ENCODE peak calls at places on chromosome 9, in eight cellular contexts. B is esophagus squamous epithelium; F is kidney; Z is AG09319; R is colonic mucosa; O is activated CD8-positive, alpha-beta T cell treated with anti-CD3 and anti-CD28 coated beads for 36 hours; T is mesothelial cell of epicardium; H is neural crest cell. L is an unnamed sample.

GRCh38 chr9:93240891-93241334 is 57.0 kb downstream of the WNK2 start:
- DNase-seq in F (no peak), O (no peak), H (no peak), T (no peak), B (no peak), R (no peak), Z (no peak), L (no peak)

GRCh38 chr9:122329592-122329991 is 41.2 kb upstream of the PTGS1 start:
- DNase-seq in Z (no peak), F (no peak), O (no peak), T (no peak), B (no peak), H (no peak), R (no peak), L (no peak)

GRCh38 chr9:91302831-91303230 is 58.9 kb downstream of the AUH start:
- DNase-seq in R (no peak), Z (peak), B (no peak), O (no peak), T (no peak), H (no peak), F (no peak), L (no peak)

GRCh38 chr9:37975639-37976038 is 71.7 kb upstream of the SLC25A51 start:
- DNase-seq in R (no peak), O (no peak), H (no peak), F (no peak), T (no peak), B (no peak), Z (no peak), L (peak)

GRCh38 chr9:123710299-123710698 is 219.6 kb downstream of the DENND1A start:
- DNase-seq in H (no peak), O (no peak), B (no peak), T (no peak), F (no peak), Z (peak), R (no peak), L (no peak)

GRCh38 chr9:20658677-20659473 is 25.2 kb upstream of the FOCAD start:
- DNase-seq in T (no peak), H (no peak), B (no peak), Z (no peak), O (peak), R (peak), F (no peak), L (no peak)

GRCh38 chr9:90870646-90871326 is 69.2 kb downstream of the SYK start:
- DNase-seq in B (no peak), F (no peak), H (peak), T (no peak), R (peak), O (peak), Z (peak), L (no peak)

GRCh38 chr9:114434878-114435311 is 47.1 kb upstream of the AKNA start:
- DNase-seq in F (no peak), H (no peak), B (no peak), O (no peak), R (no peak), Z (no peak), T (no peak), L (no peak)

GRCh38 chr9:93522736-93523135 is 53.6 kb upstream of the PHF2 start:
- DNase-seq in T (no peak), O (no peak), R (no peak), F (no peak), B (no peak), H (no peak), Z (no peak), L (no peak)

GRCh38 chr9:127971357-127972315 is 9.2 kb downstream of the EEIG1 start:
- DNase-seq in O (peak), H (no peak), T (no peak), R (peak), Z (no peak), B (no peak), F (no peak), L (no peak)

GRCh38 chr9:76321185-76321828 is 72.9 kb downstream of the RFK start:
- DNase-seq in T (no peak), O (no peak), R (no peak), Z (no peak), F (no peak), B (no peak), H (no peak), L (no peak)

GRCh38 chr9:20948703-20949102 is 82.7 kb downstream of the HACD4 start:
- DNase-seq in T (no peak), H (no peak), B (no peak), Z (no peak), F (no peak), R (no peak), O (no peak), L (no peak)

GRCh38 chr9:136117291-136118060 is 1.2 kb downstream of the TMEM250 start:
- DNase-seq in O (peak), B (no peak), T (no peak), H (no peak), F (no peak), Z (no peak), R (peak), L (no peak)

GRCh38 chr9:33443504-33444154 is 3.8 kb downstream of the AQP3 start:
- DNase-seq in R (no peak), T (no peak), O (no peak), H (no peak), F (no peak), Z (no peak), B (no peak), L (no peak)

GRCh38 chr9:94623253-94623652 is 16.1 kb downstream of the FBP1 start:
- DNase-seq in O (peak), H (peak), F (no peak), T (no peak), B (no peak), Z (no peak), R (peak), L (no peak)
- TF ChIP-seq CTCF in O (peak), H (peak), F (no peak), T (no peak), B (no peak), Z (peak), R (peak), L (peak)

GRCh38 chr9:96222132-96222531 is 79.8 kb downstream of the HSD17B3 start:
- DNase-seq in Z (no peak), T (no peak), H (no peak), F (no peak), R (no peak), B (no peak), O (no peak), L (no peak)
- TF ChIP-seq CTCF in Z (peak), T (peak), H (peak), F (peak), R (no peak), B (peak), O (peak), L (peak)

GRCh38 chr9:130327070-130327780 is 61.7 kb downstream of the HMCN2 start:
- DNase-seq in B (no peak), T (no peak), F (no peak), Z (no peak), H (no peak), R (no peak), O (peak), L (no peak)
- TF ChIP-seq CTCF in B (peak), T (no peak), F (no peak), Z (peak), H (peak), R (peak), O (peak), L (peak)

GRCh38 chr9:17531642-17532254 is 47.1 kb upstream of the SH3GL2 start:
- DNase-seq in T (no peak), Z (peak), O (peak), H (peak), B (no peak), F (no peak), R (peak), L (no peak)
- TF ChIP-seq CTCF in T (peak), Z (peak), O (peak), H (peak), B (peak), F (peak), R (peak), L (peak)

GRCh38 chr9:89592963-89593775 is 11.6 kb upstream of the GADD45G start:
- DNase-seq in Z (peak), T (no peak), O (no peak), H (peak), F (no peak), R (no peak), B (no peak), L (no peak)
- TF ChIP-seq CTCF in Z (peak), T (no peak), O (no peak), H (peak), F (no peak), R (no peak), B (no peak), L (peak)

GRCh38 chr9:126317513-126317912 is 9.1 kb upstream of the MVB12B start:
- DNase-seq in T (no peak), Z (no peak), R (peak), H (no peak), O (peak), F (no peak), B (no peak), L (no peak)
- TF ChIP-seq CTCF in T (no peak), Z (peak), R (peak), H (no peak), O (peak), F (peak), B (peak), L (peak)

GRCh38 chr9:4553951-4554381 is 63.7 kb downstream of the SLC1A1 start:
- DNase-seq in F (no peak), H (no peak), B (no peak), O (no peak), T (no peak), R (no peak), Z (peak), L (no peak)

GRCh38 chr9:4547016-4547415 is 56.7 kb downstream of the SLC1A1 start:
- DNase-seq in T (no peak), Z (no peak), H (no peak), O (no peak), B (no peak), F (no peak), R (no peak), L (no peak)

GRCh38 chr9:4549751-4550295 is 59.6 kb downstream of the SLC1A1 start:
- DNase-seq in O (no peak), B (no peak), R (no peak), Z (no peak), H (no peak), F (no peak), T (no peak), L (no peak)

GRCh38 chr9:4550777-4551476 is 60.7 kb downstream of the SLC1A1 start:
- DNase-seq in O (no peak), Z (no peak), R (no peak), H (no peak), T (no peak), B (no peak), F (no peak), L (no peak)

DNA sequence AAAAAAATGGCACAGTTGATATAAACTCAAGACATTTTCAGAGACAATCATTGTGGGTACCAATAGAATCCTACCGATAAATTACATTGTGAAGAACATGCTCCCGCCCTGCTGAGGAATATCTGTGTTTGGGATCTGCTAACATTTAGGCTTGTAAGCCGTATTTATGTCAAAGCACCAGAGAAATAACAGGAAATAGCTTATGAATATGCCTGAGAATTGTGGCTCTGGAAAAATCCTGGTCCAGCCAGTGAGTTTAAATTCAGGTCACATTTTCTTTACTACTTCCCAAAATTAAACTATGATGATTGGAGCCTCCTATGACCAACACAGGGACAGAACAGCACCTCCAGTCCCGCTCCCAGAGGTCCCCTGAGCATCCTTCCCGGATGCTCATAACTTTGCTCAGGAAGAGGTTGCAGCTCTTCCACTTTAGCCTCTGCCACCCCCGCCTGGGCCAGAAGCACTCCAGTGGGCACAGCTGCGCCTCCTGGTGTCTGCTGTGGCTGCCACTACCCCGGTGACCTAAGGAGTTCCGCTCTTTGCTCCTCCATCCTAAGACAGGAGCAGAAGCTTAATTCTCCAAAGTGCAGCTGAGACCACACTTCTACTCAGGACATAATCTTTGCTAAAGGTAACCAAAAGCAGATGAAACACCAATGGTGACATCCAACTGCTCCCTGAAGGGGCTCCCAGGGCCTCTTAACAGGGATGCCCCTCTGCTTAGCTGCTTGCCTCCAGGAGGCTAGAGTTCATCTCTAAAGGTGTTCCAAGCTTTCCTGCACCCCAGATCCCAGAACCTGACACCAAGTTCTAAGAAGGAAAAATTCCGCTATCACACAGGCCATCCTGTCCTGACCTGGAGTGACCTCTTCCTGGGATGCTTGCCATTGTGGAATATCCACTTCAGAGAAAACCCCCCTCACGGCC is 58.8 kb downstream of the SLC1A1 start:
- DNase-seq in Z (no peak), R (no peak), O (peak), B (no peak), F (no peak), H (peak), T (no peak), L (no peak)
- TF ChIP-seq CTCF in Z (peak), R (peak), O (no peak), B (peak), F (no peak), H (peak), T (no peak), L (peak)

GRCh38 chr9:126386088-126386487 is 59.5 kb downstream of the MVB12B start:
- DNase-seq in F (peak), O (no peak), B (no peak), H (no peak), T (no peak), R (peak), Z (no peak), L (no peak)
- TF ChIP-seq CTCF in F (peak), O (no peak), B (no peak), H (peak), T (no peak), R (peak), Z (peak), L (peak)